ENCODE peak calls at places on chromosomes 16 and 17, in six cellular contexts. One of them, this sample, is unnamed.

GRCh38 chr17:47730681-47731080 is 2.4 kb upstream of the TBX21 start:
- DNase-seq in WTC11: no peak
- DNase-seq in GM23338: no peak
- DNase-seq in HepG2: no peak
- DNase-seq in H1: no peak
- DNase-seq in GM12878: no peak
- DNase-seq in this sample: no peak

GRCh38 chr17:34823023-34823422 is 138.2 kb downstream of the CCT6B start:
- DNase-seq in WTC11: no peak
- DNase-seq in GM23338: no peak
- DNase-seq in HepG2: no peak
- DNase-seq in H1: no peak
- DNase-seq in GM12878: no peak
- DNase-seq in this sample: no peak

GRCh38 chr17:2179615-2180295 is 123.8 kb downstream of the SMG6 start:
- DNase-seq in WTC11: no peak
- DNase-seq in GM23338: no peak
- DNase-seq in HepG2: no peak
- DNase-seq in H1: no peak
- DNase-seq in GM12878: no peak
- DNase-seq in this sample: no peak

GRCh38 chr17:58331815-58332719 is 3.5 kb upstream of the TSPOAP1 start:
- DNase-seq in WTC11: peak
- DNase-seq in GM23338: no peak
- DNase-seq in HepG2: no peak
- DNase-seq in H1: no peak
- DNase-seq in GM12878: peak
- DNase-seq in this sample: peak

GRCh38 chr17:9324864-9325263 is 250.8 kb downstream of the STX8 start:
- DNase-seq in WTC11: no peak
- DNase-seq in GM23338: no peak
- DNase-seq in HepG2: peak
- DNase-seq in H1: no peak
- DNase-seq in GM12878: no peak
- DNase-seq in this sample: no peak

GRCh38 chr16:1538804-1539520 is 5.5 kb downstream of the TMEM204 start:
- DNase-seq in WTC11: peak
- DNase-seq in GM23338: peak
- DNase-seq in HepG2: no peak
- DNase-seq in H1: no peak
- DNase-seq in GM12878: no peak
- DNase-seq in this sample: no peak

GRCh38 chr17:46795379-46795952 is 23.0 kb downstream of the WNT3 start:
- DNase-seq in WTC11: no peak
- DNase-seq in GM23338: no peak
- DNase-seq in HepG2: peak
- DNase-seq in H1: no peak
- DNase-seq in GM12878: no peak
- DNase-seq in this sample: peak

GRCh38 chr16:83356266-83356665 is 451.5 kb upstream of the HSBP1 start:
- DNase-seq in WTC11: peak
- DNase-seq in GM23338: peak
- DNase-seq in HepG2: peak
- DNase-seq in H1: no peak
- DNase-seq in GM12878: no peak
- DNase-seq in this sample: peak

GRCh38 chr17:32659419-32659842 is 172.6 kb downstream of the CDK5R1 start:
- DNase-seq in WTC11: peak
- DNase-seq in GM23338: peak
- DNase-seq in HepG2: peak
- DNase-seq in H1: peak
- DNase-seq in GM12878: peak
- DNase-seq in this sample: peak

GRCh38 chr16:80973991-80974390 is 32.7 kb downstream of the CMC2 start:
- DNase-seq in WTC11: no peak
- DNase-seq in GM23338: no peak
- DNase-seq in HepG2: no peak
- DNase-seq in H1: no peak
- DNase-seq in GM12878: no peak
- DNase-seq in this sample: no peak

GRCh38 chr17:43578699-43579569 is 32.8 kb upstream of the ETV4 start:
- DNase-seq in WTC11: peak
- DNase-seq in GM23338: peak
- DNase-seq in HepG2: peak
- DNase-seq in H1: no peak
- DNase-seq in GM12878: peak
- DNase-seq in this sample: no peak

GRCh38 chr16:4053663-4054479 is 62.4 kb downstream of the ADCY9 start:
- DNase-seq in WTC11: no peak
- DNase-seq in GM23338: no peak
- DNase-seq in HepG2: no peak
- DNase-seq in H1: no peak
- DNase-seq in GM12878: no peak
- DNase-seq in this sample: no peak

GRCh38 chr16:27169511-27170071 is 33.7 kb upstream of the KDM8 start:
- DNase-seq in WTC11: no peak
- DNase-seq in GM23338: peak
- DNase-seq in HepG2: peak
- DNase-seq in H1: no peak
- DNase-seq in GM12878: peak
- DNase-seq in this sample: no peak

GRCh38 chr16:62963846-62964245 is 927.6 kb upstream of the CDH8 start:
- DNase-seq in WTC11: no peak
- DNase-seq in GM23338: no peak
- DNase-seq in HepG2: no peak
- DNase-seq in H1: no peak
- DNase-seq in GM12878: no peak
- DNase-seq in this sample: no peak

DNA sequence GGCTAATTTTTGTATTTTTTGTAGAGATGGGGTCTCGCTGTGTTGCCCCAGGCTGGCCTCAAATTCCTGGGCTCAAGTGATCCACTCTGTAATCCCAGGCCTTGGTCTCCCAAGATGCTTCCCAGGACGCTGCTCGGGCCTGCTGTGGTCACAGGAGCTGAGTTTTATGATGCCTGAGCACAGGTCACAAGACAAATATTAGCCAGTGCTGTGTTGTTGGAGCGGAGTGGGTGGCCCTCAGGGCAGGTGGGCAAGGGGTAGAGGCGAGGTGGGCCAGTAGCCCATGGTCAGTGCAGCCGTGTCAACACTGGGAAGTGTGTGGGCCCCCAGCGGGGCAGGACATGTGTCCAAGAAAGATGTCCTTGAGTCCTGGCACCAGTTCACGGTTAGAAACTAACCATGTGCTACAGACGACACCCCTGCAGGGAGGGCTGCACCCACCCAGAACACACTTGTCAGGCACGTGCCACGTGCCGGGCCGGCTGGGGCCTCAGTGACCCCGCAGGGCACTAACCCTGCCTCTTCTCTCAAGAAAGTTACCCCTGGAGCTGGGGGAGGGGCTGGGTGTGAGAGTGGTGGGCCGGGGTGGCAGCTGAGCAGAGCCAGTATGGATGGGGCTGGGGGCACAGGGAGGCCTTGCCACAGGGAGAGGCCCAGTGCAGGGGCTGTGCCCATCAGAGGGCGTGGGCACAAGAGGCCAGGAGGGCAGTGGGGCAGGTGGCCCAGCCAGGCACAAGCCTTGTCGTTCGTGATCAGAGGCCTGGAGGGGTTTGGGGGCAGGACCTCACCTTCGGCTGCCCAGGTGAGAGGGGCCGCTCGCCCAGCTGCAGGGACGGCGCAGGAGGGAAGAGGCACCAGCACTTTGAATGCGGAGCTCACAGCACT is 103.1 kb upstream of the CHMP6 start:
- DNase-seq in WTC11: peak
- DNase-seq in GM23338: no peak
- DNase-seq in HepG2: no peak
- DNase-seq in H1: no peak
- DNase-seq in GM12878: no peak
- DNase-seq in this sample: no peak
- TF ChIP-seq CREB1 in WTC11: no peak
- TF ChIP-seq CREB1 in GM23338: no peak
- TF ChIP-seq CREB1 in HepG2: no peak
- TF ChIP-seq CREB1 in H1: no peak
- TF ChIP-seq CREB1 in GM12878: no peak
- TF ChIP-seq CREB1 in this sample: no peak

GRCh38 chr16:67917140-67917851 is 14.4 kb downstream of the CTRL start:
- DNase-seq in WTC11: no peak
- DNase-seq in GM23338: no peak
- DNase-seq in HepG2: no peak
- DNase-seq in H1: no peak
- DNase-seq in GM12878: no peak
- DNase-seq in this sample: no peak

GRCh38 chr16:67917852-67918236 is 13.8 kb downstream of the CTRL start:
- DNase-seq in WTC11: no peak
- DNase-seq in GM23338: no peak
- DNase-seq in HepG2: peak
- DNase-seq in H1: no peak
- DNase-seq in GM12878: no peak
- DNase-seq in this sample: peak

GRCh38 chr16:67922740-67923139 is 8.9 kb downstream of the CTRL start:
- DNase-seq in WTC11: no peak
- DNase-seq in GM23338: no peak
- DNase-seq in HepG2: no peak
- DNase-seq in H1: no peak
- DNase-seq in GM12878: no peak
- DNase-seq in this sample: no peak

GRCh38 chr16:67922221-67922620 is 9.4 kb downstream of the CTRL start:
- DNase-seq in WTC11: no peak
- DNase-seq in GM23338: no peak
- DNase-seq in HepG2: no peak
- DNase-seq in H1: no peak
- DNase-seq in GM12878: no peak
- DNase-seq in this sample: peak

GRCh38 chr16:67919618-67920210 is 11.9 kb downstream of the CTRL start:
- DNase-seq in WTC11: no peak
- DNase-seq in GM23338: no peak
- DNase-seq in HepG2: no peak
- DNase-seq in H1: no peak
- DNase-seq in GM12878: no peak
- DNase-seq in this sample: no peak
- TF ChIP-seq CTCF in WTC11: no peak
- TF ChIP-seq CTCF in GM23338: peak
- TF ChIP-seq CTCF in HepG2: peak
- TF ChIP-seq CTCF in H1: peak
- TF ChIP-seq CTCF in GM12878: peak
- TF ChIP-seq CTCF in this sample: peak

GRCh38 chr17:56141046-56141839 is 12.0 kb upstream of the ANKFN1 start:
- DNase-seq in WTC11: no peak
- DNase-seq in GM23338: no peak
- DNase-seq in HepG2: no peak
- DNase-seq in H1: no peak
- DNase-seq in GM12878: no peak
- DNase-seq in this sample: no peak
- TF ChIP-seq CREB1 in WTC11: no peak
- TF ChIP-seq CREB1 in GM23338: no peak
- TF ChIP-seq CREB1 in HepG2: no peak
- TF ChIP-seq CREB1 in H1: no peak
- TF ChIP-seq CREB1 in GM12878: no peak
- TF ChIP-seq CREB1 in this sample: no peak

GRCh38 chr16:23296994-23297393 is 5.1 kb upstream of the SCNN1B start:
- DNase-seq in WTC11: peak
- DNase-seq in GM23338: peak
- DNase-seq in HepG2: peak
- DNase-seq in H1: no peak
- DNase-seq in GM12878: no peak
- DNase-seq in this sample: peak
- TF ChIP-seq CTCF in WTC11: no peak
- TF ChIP-seq CTCF in GM23338: peak
- TF ChIP-seq CTCF in HepG2: peak
- TF ChIP-seq CTCF in H1: peak
- TF ChIP-seq CTCF in GM12878: peak
- TF ChIP-seq CTCF in this sample: peak

GRCh38 chr17:83133302-83134121 is 54.1 kb downstream of the METRNL start:
- DNase-seq in WTC11: no peak
- DNase-seq in GM23338: no peak
- DNase-seq in HepG2: no peak
- DNase-seq in H1: no peak
- DNase-seq in GM12878: no peak
- DNase-seq in this sample: no peak

GRCh38 chr17:83135692-83136091 is 56.3 kb downstream of the METRNL start:
- DNase-seq in WTC11: no peak
- DNase-seq in GM23338: no peak
- DNase-seq in HepG2: no peak
- DNase-seq in H1: no peak
- DNase-seq in GM12878: no peak
- DNase-seq in this sample: no peak

GRCh38 chr17:83129676-83130075 is 50.3 kb downstream of the METRNL start:
- DNase-seq in WTC11: no peak
- DNase-seq in GM23338: no peak
- DNase-seq in HepG2: no peak
- DNase-seq in H1: no peak
- DNase-seq in GM12878: no peak
- DNase-seq in this sample: no peak

GRCh38 chr17:83131268-83132011 is 52.0 kb downstream of the METRNL start:
- DNase-seq in WTC11: no peak
- DNase-seq in GM23338: no peak
- DNase-seq in HepG2: no peak
- DNase-seq in H1: no peak
- DNase-seq in GM12878: no peak
- DNase-seq in this sample: peak

GRCh38 chr17:83132251-83133081 is 53.1 kb downstream of the METRNL start:
- DNase-seq in WTC11: no peak
- DNase-seq in GM23338: no peak
- DNase-seq in HepG2: no peak
- DNase-seq in H1: no peak
- DNase-seq in GM12878: no peak
- DNase-seq in this sample: no peak
- TF ChIP-seq CREB1 in WTC11: no peak
- TF ChIP-seq CREB1 in GM23338: no peak
- TF ChIP-seq CREB1 in HepG2: no peak
- TF ChIP-seq CREB1 in H1: no peak
- TF ChIP-seq CREB1 in GM12878: no peak
- TF ChIP-seq CREB1 in this sample: no peak

DNA sequence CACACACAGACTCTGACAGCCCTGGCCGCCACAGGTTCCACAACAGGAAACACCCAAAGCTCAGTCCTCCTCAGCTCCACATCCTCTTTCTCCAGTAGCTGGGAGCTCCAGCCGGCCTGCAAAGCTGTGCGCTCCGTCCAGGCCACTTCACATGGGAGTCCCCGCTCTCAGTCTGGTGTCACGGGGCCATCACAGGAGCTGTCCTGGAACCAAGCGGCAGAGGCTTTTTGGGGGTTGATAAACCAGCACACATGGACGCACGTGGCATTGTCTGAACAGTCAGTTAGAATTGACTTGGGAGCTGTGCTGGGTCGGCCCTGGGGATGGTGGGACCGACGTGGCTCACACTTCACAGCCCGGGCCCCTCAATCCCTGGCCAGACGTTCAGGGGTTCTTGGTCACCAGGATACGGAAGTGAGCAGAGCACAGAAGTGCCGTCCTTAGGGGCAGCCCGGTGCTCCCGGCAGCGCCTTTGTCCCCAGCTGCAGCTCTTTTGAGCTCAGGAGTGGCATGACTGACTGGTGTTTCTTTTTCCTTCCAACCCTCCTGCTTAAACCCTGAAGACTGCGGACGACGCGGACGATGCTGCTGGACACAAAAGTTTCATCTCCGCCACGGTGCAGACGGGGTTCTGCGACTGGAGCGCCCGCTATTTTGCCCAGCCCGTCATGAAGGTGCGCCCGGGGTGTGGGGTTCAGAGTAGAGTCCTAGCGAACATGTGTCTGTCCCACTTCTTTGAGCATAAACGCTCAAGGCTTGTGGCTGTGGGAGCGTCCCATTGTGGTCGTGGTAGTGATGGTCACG is 66.6 kb upstream of the CHMP6 start:
- DNase-seq in WTC11: no peak
- DNase-seq in GM23338: no peak
- DNase-seq in HepG2: no peak
- DNase-seq in H1: no peak
- DNase-seq in GM12878: no peak
- DNase-seq in this sample: no peak
- TF ChIP-seq CTCF in WTC11: no peak
- TF ChIP-seq CTCF in GM23338: no peak
- TF ChIP-seq CTCF in HepG2: no peak
- TF ChIP-seq CTCF in H1: no peak
- TF ChIP-seq CTCF in GM12878: no peak
- TF ChIP-seq CTCF in this sample: no peak